ENCODE peak calls at places on chromosomes 16 and 17, in ten cellular contexts. One of them, this sample, is unnamed.

GRCh38 chr17:6701719-6702118 is 11.4 kb downstream of the SLC13A5 start:
- DNase-seq in globus pallidus: no peak
- DNase-seq in Jurkat, Clone E6-1: peak
- DNase-seq in hippocampal formation: no peak
- DNase-seq in SK-N-DZ: peak
- DNase-seq in naive B cell: no peak
- DNase-seq in stimulated activated CD4-positive, alpha-beta T cell treated with anti-CD3 and anti-CD28 coated beads, Interleukin-1b, Interleukin-23, amount 100 ng/mL, for 1 hour: no peak
- DNase-seq in fibroblast of the conjunctiva: no peak
- DNase-seq in NCI-H510A treated with DMSO at 0.1 percent for 48 hours: no peak
- DNase-seq in NCI-H1092 treated with DMSO at 0.1 percent for 48 hours: no peak
- DNase-seq in this sample: no peak

GRCh38 chr16:81483064-81483969 is 38.7 kb downstream of the CMIP start:
- DNase-seq in globus pallidus: no peak
- DNase-seq in Jurkat, Clone E6-1: no peak
- DNase-seq in hippocampal formation: no peak
- DNase-seq in SK-N-DZ: no peak
- DNase-seq in naive B cell: no peak
- DNase-seq in stimulated activated CD4-positive, alpha-beta T cell treated with anti-CD3 and anti-CD28 coated beads, Interleukin-1b, Interleukin-23, amount 100 ng/mL, for 1 hour: no peak
- DNase-seq in fibroblast of the conjunctiva: no peak
- DNase-seq in NCI-H510A treated with DMSO at 0.1 percent for 48 hours: no peak
- DNase-seq in NCI-H1092 treated with DMSO at 0.1 percent for 48 hours: no peak
- DNase-seq in this sample: no peak

GRCh38 chr17:21457051-21458026 is 81.2 kb downstream of the KCNJ12 start:
- DNase-seq in globus pallidus: peak
- DNase-seq in Jurkat, Clone E6-1: peak
- DNase-seq in hippocampal formation: peak
- DNase-seq in SK-N-DZ: peak
- DNase-seq in naive B cell: peak
- DNase-seq in stimulated activated CD4-positive, alpha-beta T cell treated with anti-CD3 and anti-CD28 coated beads, Interleukin-1b, Interleukin-23, amount 100 ng/mL, for 1 hour: peak
- DNase-seq in fibroblast of the conjunctiva: peak
- DNase-seq in NCI-H510A treated with DMSO at 0.1 percent for 48 hours: peak
- DNase-seq in NCI-H1092 treated with DMSO at 0.1 percent for 48 hours: peak
- DNase-seq in this sample: peak

GRCh38 chr17:79420318-79421243 is 190.3 kb downstream of the RBFOX3 start:
- DNase-seq in globus pallidus: no peak
- DNase-seq in Jurkat, Clone E6-1: no peak
- DNase-seq in hippocampal formation: no peak
- DNase-seq in SK-N-DZ: no peak
- DNase-seq in naive B cell: no peak
- DNase-seq in stimulated activated CD4-positive, alpha-beta T cell treated with anti-CD3 and anti-CD28 coated beads, Interleukin-1b, Interleukin-23, amount 100 ng/mL, for 1 hour: no peak
- DNase-seq in fibroblast of the conjunctiva: peak
- DNase-seq in NCI-H510A treated with DMSO at 0.1 percent for 48 hours: no peak
- DNase-seq in NCI-H1092 treated with DMSO at 0.1 percent for 48 hours: no peak
- DNase-seq in this sample: no peak

GRCh38 chr16:87273471-87274030 is 43.6 kb downstream of the C16orf95 start:
- DNase-seq in globus pallidus: no peak
- DNase-seq in Jurkat, Clone E6-1: no peak
- DNase-seq in hippocampal formation: no peak
- DNase-seq in SK-N-DZ: no peak
- DNase-seq in naive B cell: no peak
- DNase-seq in stimulated activated CD4-positive, alpha-beta T cell treated with anti-CD3 and anti-CD28 coated beads, Interleukin-1b, Interleukin-23, amount 100 ng/mL, for 1 hour: no peak
- DNase-seq in fibroblast of the conjunctiva: no peak
- DNase-seq in NCI-H510A treated with DMSO at 0.1 percent for 48 hours: no peak
- DNase-seq in NCI-H1092 treated with DMSO at 0.1 percent for 48 hours: no peak
- DNase-seq in this sample: no peak

GRCh38 chr16:77219437-77219836 is 20.2 kb downstream of the SYCE1L start:
- DNase-seq in globus pallidus: no peak
- DNase-seq in Jurkat, Clone E6-1: no peak
- DNase-seq in hippocampal formation: no peak
- DNase-seq in SK-N-DZ: no peak
- DNase-seq in naive B cell: no peak
- DNase-seq in stimulated activated CD4-positive, alpha-beta T cell treated with anti-CD3 and anti-CD28 coated beads, Interleukin-1b, Interleukin-23, amount 100 ng/mL, for 1 hour: no peak
- DNase-seq in fibroblast of the conjunctiva: no peak
- DNase-seq in NCI-H510A treated with DMSO at 0.1 percent for 48 hours: no peak
- DNase-seq in NCI-H1092 treated with DMSO at 0.1 percent for 48 hours: no peak
- DNase-seq in this sample: no peak

GRCh38 chr16:83552193-83552592 is 255.6 kb upstream of the HSBP1 start:
- DNase-seq in globus pallidus: no peak
- DNase-seq in Jurkat, Clone E6-1: no peak
- DNase-seq in hippocampal formation: no peak
- DNase-seq in SK-N-DZ: no peak
- DNase-seq in naive B cell: no peak
- DNase-seq in stimulated activated CD4-positive, alpha-beta T cell treated with anti-CD3 and anti-CD28 coated beads, Interleukin-1b, Interleukin-23, amount 100 ng/mL, for 1 hour: no peak
- DNase-seq in fibroblast of the conjunctiva: no peak
- DNase-seq in NCI-H510A treated with DMSO at 0.1 percent for 48 hours: no peak
- DNase-seq in NCI-H1092 treated with DMSO at 0.1 percent for 48 hours: no peak
- DNase-seq in this sample: no peak

GRCh38 chr16:49484454-49484853 is 110.8 kb downstream of the C16orf78 start:
- DNase-seq in globus pallidus: peak
- DNase-seq in Jurkat, Clone E6-1: no peak
- DNase-seq in hippocampal formation: no peak
- DNase-seq in SK-N-DZ: peak
- DNase-seq in naive B cell: no peak
- DNase-seq in stimulated activated CD4-positive, alpha-beta T cell treated with anti-CD3 and anti-CD28 coated beads, Interleukin-1b, Interleukin-23, amount 100 ng/mL, for 1 hour: no peak
- DNase-seq in fibroblast of the conjunctiva: no peak
- DNase-seq in NCI-H510A treated with DMSO at 0.1 percent for 48 hours: peak
- DNase-seq in NCI-H1092 treated with DMSO at 0.1 percent for 48 hours: peak
- DNase-seq in this sample: no peak

GRCh38 chr17:78399693-78400144 is 21.3 kb downstream of the PGS1 start:
- DNase-seq in globus pallidus: no peak
- DNase-seq in Jurkat, Clone E6-1: no peak
- DNase-seq in hippocampal formation: no peak
- DNase-seq in SK-N-DZ: no peak
- DNase-seq in naive B cell: no peak
- DNase-seq in stimulated activated CD4-positive, alpha-beta T cell treated with anti-CD3 and anti-CD28 coated beads, Interleukin-1b, Interleukin-23, amount 100 ng/mL, for 1 hour: no peak
- DNase-seq in fibroblast of the conjunctiva: no peak
- DNase-seq in NCI-H510A treated with DMSO at 0.1 percent for 48 hours: no peak
- DNase-seq in NCI-H1092 treated with DMSO at 0.1 percent for 48 hours: no peak
- DNase-seq in this sample: no peak

GRCh38 chr16:80167657-80168056 is 373.1 kb upstream of the DYNLRB2 start:
- DNase-seq in globus pallidus: no peak
- DNase-seq in Jurkat, Clone E6-1: no peak
- DNase-seq in hippocampal formation: no peak
- DNase-seq in SK-N-DZ: no peak
- DNase-seq in naive B cell: no peak
- DNase-seq in stimulated activated CD4-positive, alpha-beta T cell treated with anti-CD3 and anti-CD28 coated beads, Interleukin-1b, Interleukin-23, amount 100 ng/mL, for 1 hour: no peak
- DNase-seq in fibroblast of the conjunctiva: no peak
- DNase-seq in NCI-H510A treated with DMSO at 0.1 percent for 48 hours: peak
- DNase-seq in NCI-H1092 treated with DMSO at 0.1 percent for 48 hours: peak
- DNase-seq in this sample: no peak

GRCh38 chr17:10583834-10584233 is 34.4 kb upstream of the MYH2 start:
- DNase-seq in globus pallidus: no peak
- DNase-seq in Jurkat, Clone E6-1: no peak
- DNase-seq in hippocampal formation: no peak
- DNase-seq in SK-N-DZ: no peak
- DNase-seq in naive B cell: no peak
- DNase-seq in stimulated activated CD4-positive, alpha-beta T cell treated with anti-CD3 and anti-CD28 coated beads, Interleukin-1b, Interleukin-23, amount 100 ng/mL, for 1 hour: no peak
- DNase-seq in fibroblast of the conjunctiva: no peak
- DNase-seq in NCI-H510A treated with DMSO at 0.1 percent for 48 hours: no peak
- DNase-seq in NCI-H1092 treated with DMSO at 0.1 percent for 48 hours: no peak
- DNase-seq in this sample: no peak

GRCh38 chr17:65191805-65192740 is 54.9 kb downstream of the RGS9 start:
- DNase-seq in globus pallidus: no peak
- DNase-seq in Jurkat, Clone E6-1: no peak
- DNase-seq in hippocampal formation: no peak
- DNase-seq in SK-N-DZ: no peak
- DNase-seq in naive B cell: no peak
- DNase-seq in stimulated activated CD4-positive, alpha-beta T cell treated with anti-CD3 and anti-CD28 coated beads, Interleukin-1b, Interleukin-23, amount 100 ng/mL, for 1 hour: no peak
- DNase-seq in fibroblast of the conjunctiva: no peak
- DNase-seq in NCI-H510A treated with DMSO at 0.1 percent for 48 hours: no peak
- DNase-seq in NCI-H1092 treated with DMSO at 0.1 percent for 48 hours: no peak
- DNase-seq in this sample: no peak

GRCh38 chr17:30074726-30075125 is 41.9 kb upstream of the NSRP1 start:
- DNase-seq in globus pallidus: no peak
- DNase-seq in Jurkat, Clone E6-1: no peak
- DNase-seq in hippocampal formation: no peak
- DNase-seq in SK-N-DZ: no peak
- DNase-seq in naive B cell: no peak
- DNase-seq in stimulated activated CD4-positive, alpha-beta T cell treated with anti-CD3 and anti-CD28 coated beads, Interleukin-1b, Interleukin-23, amount 100 ng/mL, for 1 hour: no peak
- DNase-seq in fibroblast of the conjunctiva: no peak
- DNase-seq in NCI-H510A treated with DMSO at 0.1 percent for 48 hours: no peak
- DNase-seq in NCI-H1092 treated with DMSO at 0.1 percent for 48 hours: no peak
- DNase-seq in this sample: no peak

GRCh38 chr17:73546770-73547345 is 97.4 kb downstream of the SDK2 start:
- DNase-seq in globus pallidus: no peak
- DNase-seq in Jurkat, Clone E6-1: peak
- DNase-seq in hippocampal formation: no peak
- DNase-seq in SK-N-DZ: peak
- DNase-seq in naive B cell: peak
- DNase-seq in stimulated activated CD4-positive, alpha-beta T cell treated with anti-CD3 and anti-CD28 coated beads, Interleukin-1b, Interleukin-23, amount 100 ng/mL, for 1 hour: no peak
- DNase-seq in fibroblast of the conjunctiva: no peak
- DNase-seq in NCI-H510A treated with DMSO at 0.1 percent for 48 hours: peak
- DNase-seq in NCI-H1092 treated with DMSO at 0.1 percent for 48 hours: no peak
- DNase-seq in this sample: no peak

GRCh38 chr16:66924527-66925321 is 611 bp downstream of the RRAD start:
- DNase-seq in globus pallidus: no peak
- DNase-seq in Jurkat, Clone E6-1: no peak
- DNase-seq in hippocampal formation: no peak
- DNase-seq in SK-N-DZ: no peak
- DNase-seq in naive B cell: peak
- DNase-seq in stimulated activated CD4-positive, alpha-beta T cell treated with anti-CD3 and anti-CD28 coated beads, Interleukin-1b, Interleukin-23, amount 100 ng/mL, for 1 hour: no peak
- DNase-seq in fibroblast of the conjunctiva: no peak
- DNase-seq in NCI-H510A treated with DMSO at 0.1 percent for 48 hours: no peak
- DNase-seq in NCI-H1092 treated with DMSO at 0.1 percent for 48 hours: no peak
- DNase-seq in this sample: no peak

GRCh38 chr17:2302740-2303277 is 776 bp downstream of the SMG6 start:
- DNase-seq in globus pallidus: no peak
- DNase-seq in Jurkat, Clone E6-1: no peak
- DNase-seq in hippocampal formation: no peak
- DNase-seq in SK-N-DZ: no peak
- DNase-seq in naive B cell: no peak
- DNase-seq in stimulated activated CD4-positive, alpha-beta T cell treated with anti-CD3 and anti-CD28 coated beads, Interleukin-1b, Interleukin-23, amount 100 ng/mL, for 1 hour: no peak
- DNase-seq in fibroblast of the conjunctiva: no peak
- DNase-seq in NCI-H510A treated with DMSO at 0.1 percent for 48 hours: no peak
- DNase-seq in NCI-H1092 treated with DMSO at 0.1 percent for 48 hours: no peak
- DNase-seq in this sample: no peak

GRCh38 chr17:429589-429988 is 77.0 kb upstream of the RPH3AL start:
- DNase-seq in globus pallidus: no peak
- DNase-seq in Jurkat, Clone E6-1: no peak
- DNase-seq in hippocampal formation: no peak
- DNase-seq in SK-N-DZ: no peak
- DNase-seq in naive B cell: no peak
- DNase-seq in stimulated activated CD4-positive, alpha-beta T cell treated with anti-CD3 and anti-CD28 coated beads, Interleukin-1b, Interleukin-23, amount 100 ng/mL, for 1 hour: no peak
- DNase-seq in fibroblast of the conjunctiva: no peak
- DNase-seq in NCI-H510A treated with DMSO at 0.1 percent for 48 hours: no peak
- DNase-seq in NCI-H1092 treated with DMSO at 0.1 percent for 48 hours: no peak
- DNase-seq in this sample: no peak

GRCh38 chr17:41871789-41872188 is 6.6 kb upstream of the KLHL11 start:
- DNase-seq in globus pallidus: no peak
- DNase-seq in Jurkat, Clone E6-1: no peak
- DNase-seq in hippocampal formation: no peak
- DNase-seq in SK-N-DZ: no peak
- DNase-seq in naive B cell: no peak
- DNase-seq in stimulated activated CD4-positive, alpha-beta T cell treated with anti-CD3 and anti-CD28 coated beads, Interleukin-1b, Interleukin-23, amount 100 ng/mL, for 1 hour: no peak
- DNase-seq in fibroblast of the conjunctiva: no peak
- DNase-seq in NCI-H510A treated with DMSO at 0.1 percent for 48 hours: no peak
- DNase-seq in NCI-H1092 treated with DMSO at 0.1 percent for 48 hours: no peak
- DNase-seq in this sample: no peak

GRCh38 chr17:50352072-50352692 is 6.3 kb downstream of the XYLT2 start:
- DNase-seq in globus pallidus: no peak
- DNase-seq in Jurkat, Clone E6-1: no peak
- DNase-seq in hippocampal formation: no peak
- DNase-seq in SK-N-DZ: no peak
- DNase-seq in naive B cell: no peak
- DNase-seq in stimulated activated CD4-positive, alpha-beta T cell treated with anti-CD3 and anti-CD28 coated beads, Interleukin-1b, Interleukin-23, amount 100 ng/mL, for 1 hour: no peak
- DNase-seq in fibroblast of the conjunctiva: no peak
- DNase-seq in NCI-H510A treated with DMSO at 0.1 percent for 48 hours: no peak
- DNase-seq in NCI-H1092 treated with DMSO at 0.1 percent for 48 hours: no peak
- DNase-seq in this sample: no peak

GRCh38 chr17:51120357-51120738 is 320 bp downstream of the SPAG9 start:
- DNase-seq in globus pallidus: no peak
- DNase-seq in Jurkat, Clone E6-1: no peak
- DNase-seq in hippocampal formation: no peak
- DNase-seq in SK-N-DZ: peak
- DNase-seq in naive B cell: no peak
- DNase-seq in stimulated activated CD4-positive, alpha-beta T cell treated with anti-CD3 and anti-CD28 coated beads, Interleukin-1b, Interleukin-23, amount 100 ng/mL, for 1 hour: peak
- DNase-seq in fibroblast of the conjunctiva: no peak
- DNase-seq in NCI-H510A treated with DMSO at 0.1 percent for 48 hours: no peak
- DNase-seq in NCI-H1092 treated with DMSO at 0.1 percent for 48 hours: peak
- DNase-seq in this sample: no peak

GRCh38 chr16:85917959-85918358 is 19.0 kb downstream of the IRF8 start:
- DNase-seq in globus pallidus: no peak
- DNase-seq in Jurkat, Clone E6-1: no peak
- DNase-seq in hippocampal formation: no peak
- DNase-seq in SK-N-DZ: no peak
- DNase-seq in naive B cell: no peak
- DNase-seq in stimulated activated CD4-positive, alpha-beta T cell treated with anti-CD3 and anti-CD28 coated beads, Interleukin-1b, Interleukin-23, amount 100 ng/mL, for 1 hour: no peak
- DNase-seq in fibroblast of the conjunctiva: no peak
- DNase-seq in NCI-H510A treated with DMSO at 0.1 percent for 48 hours: no peak
- DNase-seq in NCI-H1092 treated with DMSO at 0.1 percent for 48 hours: no peak
- DNase-seq in this sample: no peak

GRCh38 chr17:55187371-55187770 is 77.4 kb upstream of the HLF start:
- DNase-seq in globus pallidus: no peak
- DNase-seq in Jurkat, Clone E6-1: no peak
- DNase-seq in hippocampal formation: no peak
- DNase-seq in SK-N-DZ: no peak
- DNase-seq in naive B cell: no peak
- DNase-seq in stimulated activated CD4-positive, alpha-beta T cell treated with anti-CD3 and anti-CD28 coated beads, Interleukin-1b, Interleukin-23, amount 100 ng/mL, for 1 hour: no peak
- DNase-seq in fibroblast of the conjunctiva: no peak
- DNase-seq in NCI-H510A treated with DMSO at 0.1 percent for 48 hours: no peak
- DNase-seq in NCI-H1092 treated with DMSO at 0.1 percent for 48 hours: no peak
- DNase-seq in this sample: no peak

GRCh38 chr17:78387982-78388941 is 9.8 kb downstream of the PGS1 start:
- DNase-seq in globus pallidus: peak
- DNase-seq in Jurkat, Clone E6-1: no peak
- DNase-seq in hippocampal formation: no peak
- DNase-seq in SK-N-DZ: no peak
- DNase-seq in naive B cell: peak
- DNase-seq in stimulated activated CD4-positive, alpha-beta T cell treated with anti-CD3 and anti-CD28 coated beads, Interleukin-1b, Interleukin-23, amount 100 ng/mL, for 1 hour: no peak
- DNase-seq in fibroblast of the conjunctiva: no peak
- DNase-seq in NCI-H510A treated with DMSO at 0.1 percent for 48 hours: no peak
- DNase-seq in NCI-H1092 treated with DMSO at 0.1 percent for 48 hours: peak
- DNase-seq in this sample: no peak

GRCh38 chr17:75405365-75406221 is at the start of gene GRB2:
- DNase-seq in globus pallidus: peak
- DNase-seq in Jurkat, Clone E6-1: peak
- DNase-seq in hippocampal formation: peak
- DNase-seq in SK-N-DZ: peak
- DNase-seq in naive B cell: peak
- DNase-seq in stimulated activated CD4-positive, alpha-beta T cell treated with anti-CD3 and anti-CD28 coated beads, Interleukin-1b, Interleukin-23, amount 100 ng/mL, for 1 hour: peak
- DNase-seq in fibroblast of the conjunctiva: peak
- DNase-seq in NCI-H510A treated with DMSO at 0.1 percent for 48 hours: peak
- DNase-seq in NCI-H1092 treated with DMSO at 0.1 percent for 48 hours: peak
- DNase-seq in this sample: peak

GRCh38 chr17:63665527-63666214 is 34.3 kb downstream of the LIMD2 start:
- DNase-seq in globus pallidus: peak
- DNase-seq in Jurkat, Clone E6-1: no peak
- DNase-seq in hippocampal formation: peak
- DNase-seq in SK-N-DZ: no peak
- DNase-seq in naive B cell: peak
- DNase-seq in stimulated activated CD4-positive, alpha-beta T cell treated with anti-CD3 and anti-CD28 coated beads, Interleukin-1b, Interleukin-23, amount 100 ng/mL, for 1 hour: no peak
- DNase-seq in fibroblast of the conjunctiva: no peak
- DNase-seq in NCI-H510A treated with DMSO at 0.1 percent for 48 hours: no peak
- DNase-seq in NCI-H1092 treated with DMSO at 0.1 percent for 48 hours: no peak
- DNase-seq in this sample: no peak

GRCh38 chr16:66551362-66551761 is 1.0 kb upstream of the CKLF start:
- DNase-seq in globus pallidus: peak
- DNase-seq in Jurkat, Clone E6-1: peak
- DNase-seq in hippocampal formation: no peak
- DNase-seq in SK-N-DZ: peak
- DNase-seq in naive B cell: peak
- DNase-seq in stimulated activated CD4-positive, alpha-beta T cell treated with anti-CD3 and anti-CD28 coated beads, Interleukin-1b, Interleukin-23, amount 100 ng/mL, for 1 hour: no peak
- DNase-seq in fibroblast of the conjunctiva: no peak
- DNase-seq in NCI-H510A treated with DMSO at 0.1 percent for 48 hours: peak
- DNase-seq in NCI-H1092 treated with DMSO at 0.1 percent for 48 hours: peak
- DNase-seq in this sample: no peak

GRCh38 chr16:30551781-30552180 is 6.4 kb downstream of the ZNF764 start:
- DNase-seq in globus pallidus: no peak
- DNase-seq in Jurkat, Clone E6-1: peak
- DNase-seq in hippocampal formation: no peak
- DNase-seq in SK-N-DZ: no peak
- DNase-seq in naive B cell: no peak
- DNase-seq in stimulated activated CD4-positive, alpha-beta T cell treated with anti-CD3 and anti-CD28 coated beads, Interleukin-1b, Interleukin-23, amount 100 ng/mL, for 1 hour: peak
- DNase-seq in fibroblast of the conjunctiva: no peak
- DNase-seq in NCI-H510A treated with DMSO at 0.1 percent for 48 hours: no peak
- DNase-seq in NCI-H1092 treated with DMSO at 0.1 percent for 48 hours: no peak
- DNase-seq in this sample: no peak

GRCh38 chr17:48909796-48910195 is 1.6 kb downstream of the UBE2Z start:
- DNase-seq in globus pallidus: no peak
- DNase-seq in Jurkat, Clone E6-1: no peak
- DNase-seq in hippocampal formation: no peak
- DNase-seq in SK-N-DZ: no peak
- DNase-seq in naive B cell: no peak
- DNase-seq in stimulated activated CD4-positive, alpha-beta T cell treated with anti-CD3 and anti-CD28 coated beads, Interleukin-1b, Interleukin-23, amount 100 ng/mL, for 1 hour: no peak
- DNase-seq in fibroblast of the conjunctiva: no peak
- DNase-seq in NCI-H510A treated with DMSO at 0.1 percent for 48 hours: no peak
- DNase-seq in NCI-H1092 treated with DMSO at 0.1 percent for 48 hours: no peak
- DNase-seq in this sample: no peak

This sample was measured in coronary artery.